ENCODE peak calls at places on chromosomes 4 and X, in nine cellular contexts. One of them, this sample, is unnamed.

GRCh38 chr4:14434916-14435315 is 567.4 kb upstream of the CPEB2 start:
- DNase-seq in H7: no peak
- DNase-seq in activated CD8-positive, alpha-beta T cell treated with anti-CD3 and anti-CD28 coated beads for 36 hours: no peak
- DNase-seq in NCI-H187 treated with DMSO at 0.1 percent for 48 hours: no peak
- DNase-seq in upper lobe of left lung: no peak
- DNase-seq in AG09309: no peak
- DNase-seq in heart left ventricle: no peak
- DNase-seq in activated effector memory CD4-positive, alpha-beta T cell treated with Interleukin-2 at 50 U/mL for 16 hours: no peak
- DNase-seq in cardiac muscle cell: no peak
- DNase-seq in this sample: peak

GRCh38 chr4:147638942-147639341 is 21.7 kb downstream of the TMEM184C start:
- DNase-seq in NCI-H187 treated with DMSO at 0.1 percent for 48 hours: no peak
- DNase-seq in heart left ventricle: no peak
- DNase-seq in cardiac muscle cell: no peak
- DNase-seq in upper lobe of left lung: no peak
- DNase-seq in activated CD8-positive, alpha-beta T cell treated with anti-CD3 and anti-CD28 coated beads for 36 hours: no peak
- DNase-seq in activated effector memory CD4-positive, alpha-beta T cell treated with Interleukin-2 at 50 U/mL for 16 hours: no peak
- DNase-seq in H7: no peak
- DNase-seq in AG09309: no peak
- DNase-seq in this sample: peak

GRCh38 chr4:154928640-154929257 is 147.7 kb downstream of the RBM46 start:
- DNase-seq in heart left ventricle: no peak
- DNase-seq in NCI-H187 treated with DMSO at 0.1 percent for 48 hours: no peak
- DNase-seq in activated CD8-positive, alpha-beta T cell treated with anti-CD3 and anti-CD28 coated beads for 36 hours: peak
- DNase-seq in H7: peak
- DNase-seq in upper lobe of left lung: no peak
- DNase-seq in activated effector memory CD4-positive, alpha-beta T cell treated with Interleukin-2 at 50 U/mL for 16 hours: no peak
- DNase-seq in cardiac muscle cell: peak
- DNase-seq in AG09309: peak
- DNase-seq in this sample: peak

GRCh38 chrX:154019633-154020499 is at the start of gene IRAK1:
- DNase-seq in activated effector memory CD4-positive, alpha-beta T cell treated with Interleukin-2 at 50 U/mL for 16 hours: peak
- DNase-seq in activated CD8-positive, alpha-beta T cell treated with anti-CD3 and anti-CD28 coated beads for 36 hours: peak
- DNase-seq in NCI-H187 treated with DMSO at 0.1 percent for 48 hours: no peak
- DNase-seq in upper lobe of left lung: peak
- DNase-seq in H7: peak
- DNase-seq in heart left ventricle: peak
- DNase-seq in cardiac muscle cell: peak
- DNase-seq in AG09309: no peak
- DNase-seq in this sample: peak

GRCh38 chrX:107716045-107716684 is 59.4 kb downstream of the TSC22D3 start:
- DNase-seq in NCI-H187 treated with DMSO at 0.1 percent for 48 hours: no peak
- DNase-seq in upper lobe of left lung: no peak
- DNase-seq in heart left ventricle: no peak
- DNase-seq in activated CD8-positive, alpha-beta T cell treated with anti-CD3 and anti-CD28 coated beads for 36 hours: no peak
- DNase-seq in H7: peak
- DNase-seq in AG09309: no peak
- DNase-seq in cardiac muscle cell: peak
- DNase-seq in activated effector memory CD4-positive, alpha-beta T cell treated with Interleukin-2 at 50 U/mL for 16 hours: no peak
- DNase-seq in this sample: no peak

GRCh38 chrX:17077349-17077748 is 130.9 kb downstream of the REPS2 start:
- DNase-seq in H7: no peak
- DNase-seq in AG09309: no peak
- DNase-seq in activated effector memory CD4-positive, alpha-beta T cell treated with Interleukin-2 at 50 U/mL for 16 hours: no peak
- DNase-seq in activated CD8-positive, alpha-beta T cell treated with anti-CD3 and anti-CD28 coated beads for 36 hours: no peak
- DNase-seq in cardiac muscle cell: no peak
- DNase-seq in heart left ventricle: no peak
- DNase-seq in NCI-H187 treated with DMSO at 0.1 percent for 48 hours: no peak
- DNase-seq in upper lobe of left lung: no peak
- DNase-seq in this sample: peak

GRCh38 chr4:80049402-80049801 is 23.6 kb downstream of the ANTXR2 start:
- DNase-seq in heart left ventricle: no peak
- DNase-seq in activated effector memory CD4-positive, alpha-beta T cell treated with Interleukin-2 at 50 U/mL for 16 hours: no peak
- DNase-seq in H7: no peak
- DNase-seq in NCI-H187 treated with DMSO at 0.1 percent for 48 hours: no peak
- DNase-seq in cardiac muscle cell: no peak
- DNase-seq in AG09309: no peak
- DNase-seq in activated CD8-positive, alpha-beta T cell treated with anti-CD3 and anti-CD28 coated beads for 36 hours: no peak
- DNase-seq in upper lobe of left lung: no peak
- DNase-seq in this sample: no peak

GRCh38 chr4:170030121-170030520 is 3.9 kb upstream of the MFAP3L start:
- DNase-seq in upper lobe of left lung: no peak
- DNase-seq in cardiac muscle cell: no peak
- DNase-seq in AG09309: no peak
- DNase-seq in heart left ventricle: no peak
- DNase-seq in NCI-H187 treated with DMSO at 0.1 percent for 48 hours: no peak
- DNase-seq in activated effector memory CD4-positive, alpha-beta T cell treated with Interleukin-2 at 50 U/mL for 16 hours: no peak
- DNase-seq in H7: no peak
- DNase-seq in activated CD8-positive, alpha-beta T cell treated with anti-CD3 and anti-CD28 coated beads for 36 hours: no peak
- DNase-seq in this sample: no peak

GRCh38 chr4:142274137-142274536 is 572.0 kb downstream of the INPP4B start:
- DNase-seq in activated CD8-positive, alpha-beta T cell treated with anti-CD3 and anti-CD28 coated beads for 36 hours: no peak
- DNase-seq in AG09309: no peak
- DNase-seq in cardiac muscle cell: no peak
- DNase-seq in upper lobe of left lung: no peak
- DNase-seq in NCI-H187 treated with DMSO at 0.1 percent for 48 hours: no peak
- DNase-seq in activated effector memory CD4-positive, alpha-beta T cell treated with Interleukin-2 at 50 U/mL for 16 hours: no peak
- DNase-seq in H7: no peak
- DNase-seq in heart left ventricle: no peak
- DNase-seq in this sample: peak

GRCh38 chrX:1222511-1223252 is 10.2 kb upstream of the CRLF2 start:
- DNase-seq in H7: no peak
- DNase-seq in AG09309: no peak
- DNase-seq in activated effector memory CD4-positive, alpha-beta T cell treated with Interleukin-2 at 50 U/mL for 16 hours: no peak
- DNase-seq in NCI-H187 treated with DMSO at 0.1 percent for 48 hours: no peak
- DNase-seq in cardiac muscle cell: no peak
- DNase-seq in heart left ventricle: no peak
- DNase-seq in upper lobe of left lung: no peak
- DNase-seq in activated CD8-positive, alpha-beta T cell treated with anti-CD3 and anti-CD28 coated beads for 36 hours: no peak
- DNase-seq in this sample: peak

GRCh38 chrX:39755152-39756032 is 342.4 kb downstream of the BCOR start:
- DNase-seq in activated effector memory CD4-positive, alpha-beta T cell treated with Interleukin-2 at 50 U/mL for 16 hours: no peak
- DNase-seq in heart left ventricle: peak
- DNase-seq in upper lobe of left lung: peak
- DNase-seq in AG09309: peak
- DNase-seq in activated CD8-positive, alpha-beta T cell treated with anti-CD3 and anti-CD28 coated beads for 36 hours: no peak
- DNase-seq in cardiac muscle cell: no peak
- DNase-seq in NCI-H187 treated with DMSO at 0.1 percent for 48 hours: no peak
- DNase-seq in H7: no peak
- DNase-seq in this sample: peak